ENCODE peak calls at places on chromosomes 16 and 17, in nine cellular contexts. L, T, Y, V, N, E, F, W and S are unnamed samples.

GRCh38 chr17:38604479-38605229 is 1.1 kb downstream of the SRCIN1 start:
- DNase-seq in L (no peak), T (no peak), Y (no peak), V (no peak), N (peak; percentile 17), E (no peak), F (no peak), W (no peak), S (no peak)

GRCh38 chr17:79852748-79853147 is 13.5 kb upstream of the CBX4 start:
- DNase-seq in L (peak; percentile 71), T (no peak), Y (no peak), V (peak; percentile 61), N (no peak), E (no peak), F (peak; percentile 58), W (peak; percentile 30), S (peak; percentile 76)

GRCh38 chr16:1105888-1106620 is 10.0 kb upstream of the C1QTNF8 start:
- DNase-seq in L (peak; percentile 1), T (peak; percentile 15), Y (no peak), V (peak; percentile 34), N (peak; percentile 50), E (peak; percentile 20), F (peak; percentile 33), W (peak; percentile 28), S (peak; percentile 4)

GRCh38 chr17:37447641-37448040 is 41.0 kb downstream of the TADA2A start:
- DNase-seq in L (peak; percentile 65), T (no peak), Y (no peak), V (peak; percentile 29), N (no peak), E (no peak), F (peak; percentile 43), W (peak; percentile 34), S (peak; percentile 78)

GRCh38 chr17:35286120-35286781 is 43.4 kb downstream of the SLFN5 start:
- DNase-seq in L (peak; percentile 9), T (no peak), Y (no peak), V (peak; percentile 23), N (no peak), E (no peak), F (peak; percentile 42), W (no peak), S (peak; percentile 16)

GRCh38 chr16:47970291-47970931 is 185.4 kb downstream of the ABCC12 start:
- DNase-seq in L (peak; percentile 75), T (no peak), Y (no peak), V (peak; percentile 70), N (no peak), E (no peak), F (peak; percentile 47), W (peak; percentile 25), S (peak; percentile 53)

GRCh38 chr17:46194393-46195216 is 1.4 kb upstream of the KANSL1 start:
- DNase-seq in L (peak; percentile 53), T (no peak), Y (peak; percentile 12), V (peak; percentile 43), N (no peak), E (no peak), F (peak; percentile 54), W (peak; percentile 54), S (peak; percentile 42)

GRCh38 chr17:68515238-68515637 is 3.0 kb downstream of the PRKAR1A start:
- DNase-seq in L (no peak), T (no peak), Y (no peak), V (no peak), N (no peak), E (no peak), F (peak; percentile 39), W (no peak), S (no peak)

GRCh38 chr17:6592193-6592592 is 35.8 kb upstream of the PITPNM3 start:
- DNase-seq in L (peak; percentile 39), T (no peak), Y (no peak), V (no peak), N (no peak), E (no peak), F (peak; percentile 50), W (no peak), S (peak; percentile 66)

GRCh38 chr17:19676901-19677300 is 28.4 kb downstream of the ALDH3A2 start:
- DNase-seq in L (peak; percentile 27), T (no peak), Y (no peak), V (no peak), N (no peak), E (no peak), F (no peak), W (no peak), S (no peak)

GRCh38 chr17:49390548-49391324 is 23.9 kb downstream of the PHB1 start:
- DNase-seq in L (no peak), T (no peak), Y (no peak), V (peak; percentile 59), N (no peak), E (no peak), F (peak; percentile 17), W (no peak), S (no peak)

GRCh38 chr17:6231886-6232767 is 161.9 kb downstream of the WSCD1 start:
- DNase-seq in L (peak; percentile 55), T (no peak), Y (no peak), V (peak; percentile 71), N (no peak), E (no peak), F (peak; percentile 10), W (no peak), S (peak; percentile 31)

GRCh38 chr16:68355447-68356248 is 44.8 kb downstream of the PRMT7 start:
- DNase-seq in L (no peak), T (no peak), Y (no peak), V (no peak), N (no peak), E (no peak), F (no peak), W (no peak), S (no peak)

GRCh38 chr17:75344664-75345063 is 55.4 kb upstream of the SLC25A19 start:
- DNase-seq in L (no peak), T (peak; percentile 19), Y (no peak), V (no peak), N (peak; percentile 27), E (no peak), F (no peak), W (no peak), S (no peak)

GRCh38 chr16:83211711-83212110 is 584.9 kb downstream of the CDH13 start:
- DNase-seq in L (no peak), T (no peak), Y (no peak), V (no peak), N (no peak), E (no peak), F (no peak), W (no peak), S (no peak)

GRCh38 chr16:53915452-53916160 is 211.7 kb downstream of the FTO start:
- DNase-seq in L (no peak), T (no peak), Y (no peak), V (no peak), N (no peak), E (no peak), F (no peak), W (peak; percentile 46), S (no peak)

GRCh38 chr16:48637039-48637438 is 27.1 kb upstream of the N4BP1 start:
- DNase-seq in L (no peak), T (no peak), Y (no peak), V (no peak), N (no peak), E (no peak), F (no peak), W (no peak), S (no peak)

GRCh38 chr16:75257886-75258806 is 6.7 kb upstream of the BCAR1 start:
- DNase-seq in L (no peak), T (no peak), Y (no peak), V (no peak), N (no peak), E (no peak), F (no peak), W (no peak), S (no peak)

GRCh38 chr16:535446-536405 is 8.2 kb downstream of the CAPN15 start:
- DNase-seq in L (peak; percentile 83), T (no peak), Y (no peak), V (peak; percentile 87), N (no peak), E (no peak), F (peak; percentile 49), W (peak; percentile 69), S (peak; percentile 64)

GRCh38 chr16:83713597-83713996 is 94.2 kb upstream of the HSBP1 start:
- DNase-seq in L (no peak), T (no peak), Y (no peak), V (peak; percentile 57), N (no peak), E (no peak), F (no peak), W (no peak), S (no peak)

GRCh38 chr17:72715906-72716572 is 376.4 kb downstream of the SLC39A11 start:
- DNase-seq in L (peak; percentile 92), T (no peak), Y (no peak), V (peak; percentile 98), N (no peak), E (no peak), F (peak; percentile 93), W (peak; percentile 96), S (peak; percentile 95)

GRCh38 chr17:77322534-77323412 is 182.0 kb downstream of the SEC14L1 start:
- DNase-seq in L (peak; percentile 94), T (no peak), Y (no peak), V (peak; percentile 99), N (no peak), E (no peak), F (peak; percentile 98), W (peak; percentile 99), S (peak; percentile 90)

GRCh38 chr17:4033751-4034251 is 69.6 kb upstream of the ATP2A3 start:
- DNase-seq in L (no peak), T (no peak), Y (no peak), V (no peak), N (no peak), E (no peak), F (no peak), W (no peak), S (no peak)

GRCh38 chr16:71460246-71460645 is 1.8 kb downstream of the ZNF23 start:
- DNase-seq in L (peak; percentile 61), T (no peak), Y (no peak), V (peak; percentile 72), N (no peak), E (no peak), F (peak; percentile 87), W (peak; percentile 95), S (peak; percentile 52)

GRCh38 chr17:67376892-67377726 is at the start of gene PITPNC1:
- DNase-seq in L (peak; percentile 90), T (peak; percentile 80), Y (peak; percentile 85), V (peak; percentile 88), N (peak; percentile 80), E (peak; percentile 79), F (peak; percentile 92), W (peak; percentile 91), S (peak; percentile 69)

GRCh38 chr17:80423536-80424225 is 8.7 kb downstream of the ENDOV start:
- DNase-seq in L (no peak), T (no peak), Y (no peak), V (no peak), N (no peak), E (no peak), F (no peak), W (no peak), S (no peak)

GRCh38 chr16:16790597-16790996 is 411.7 kb downstream of the NPIPA7 start:
- DNase-seq in L (no peak), T (no peak), Y (no peak), V (no peak), N (no peak), E (no peak), F (no peak), W (no peak), S (no peak)

GRCh38 chr17:13374203-13375143 is 227.3 kb downstream of the HS3ST3A1 start:
- DNase-seq in L (no peak), T (no peak), Y (no peak), V (no peak), N (no peak), E (no peak), F (peak; percentile 67), W (peak; percentile 42), S (no peak)

GRCh38 chr17:75209061-75209460 is 3.6 kb downstream of the NUP85 start:
- DNase-seq in L (no peak), T (no peak), Y (no peak), V (no peak), N (no peak), E (no peak), F (no peak), W (no peak), S (no peak)

GRCh38 chr16:51161440-51162195 is 10.5 kb upstream of the SALL1 start:
- DNase-seq in L (no peak), T (no peak), Y (no peak), V (peak; percentile 94), N (no peak), E (no peak), F (peak; percentile 7), W (peak; percentile 46), S (no peak)

GRCh38 chr17:35242805-35243458 is at the start of gene SLFN5:
- DNase-seq in L (peak; percentile 92), T (peak; percentile 88), Y (peak; percentile 67), V (peak; percentile 87), N (peak; percentile 85), E (peak; percentile 93), F (peak; percentile 91), W (peak; percentile 92), S (peak; percentile 85)